ENCODE peak calls at places on chromosome 16, in five cellular contexts. One of them, this sample, is unnamed.

GRCh38 chr16:1674306-1674705 is 3.8 kb upstream of the JPT2 start:
- DNase-seq in Calu3: no peak
- DNase-seq in foreskin keratinocyte: no peak
- DNase-seq in H9: no peak
- DNase-seq in neural crest cell: no peak
- DNase-seq in this sample: no peak

GRCh38 chr16:85906349-85906748 is 7.4 kb downstream of the IRF8 start:
- DNase-seq in foreskin keratinocyte: no peak
- DNase-seq in H9: no peak
- DNase-seq in neural crest cell: no peak
- DNase-seq in Calu3: no peak
- DNase-seq in this sample: no peak

GRCh38 chr16:72400257-72401078 is 228.5 kb upstream of the PMFBP1 start:
- DNase-seq in foreskin keratinocyte: peak; percentile 23
- DNase-seq in neural crest cell: peak; percentile 63
- DNase-seq in H9: peak; percentile 60
- DNase-seq in Calu3: peak; percentile 55
- DNase-seq in this sample: no peak

GRCh38 chr16:54402270-54402669 is 115.7 kb upstream of the IRX3 start:
- DNase-seq in Calu3: no peak
- DNase-seq in H9: no peak
- DNase-seq in neural crest cell: no peak
- DNase-seq in foreskin keratinocyte: no peak
- DNase-seq in this sample: no peak

GRCh38 chr16:54125751-54126655 is 160.6 kb downstream of the IRX3 start:
- DNase-seq in Calu3: no peak
- DNase-seq in H9: no peak
- DNase-seq in foreskin keratinocyte: no peak
- DNase-seq in neural crest cell: no peak
- DNase-seq in this sample: no peak

GRCh38 chr16:89210904-89211515 is 6.5 kb upstream of the ZNF778 start:
- DNase-seq in neural crest cell: no peak
- DNase-seq in Calu3: no peak
- DNase-seq in foreskin keratinocyte: no peak
- DNase-seq in H9: no peak
- DNase-seq in this sample: no peak

GRCh38 chr16:60945225-60945624 is 1091.0 kb downstream of the CDH8 start:
- DNase-seq in foreskin keratinocyte: no peak
- DNase-seq in Calu3: no peak
- DNase-seq in neural crest cell: peak; percentile 45
- DNase-seq in H9: peak; percentile 53
- DNase-seq in this sample: no peak

GRCh38 chr16:12025472-12025871 is 48.9 kb downstream of the SNX29 start:
- DNase-seq in Calu3: peak; percentile 28
- DNase-seq in neural crest cell: no peak
- DNase-seq in H9: no peak
- DNase-seq in foreskin keratinocyte: no peak
- DNase-seq in this sample: no peak

GRCh38 chr16:50526796-50527195 is 21.4 kb upstream of the NKD1 start:
- DNase-seq in Calu3: no peak
- DNase-seq in H9: peak; percentile 10
- DNase-seq in foreskin keratinocyte: no peak
- DNase-seq in neural crest cell: no peak
- DNase-seq in this sample: no peak

GRCh38 chr16:83586036-83586810 is 221.6 kb upstream of the HSBP1 start:
- DNase-seq in Calu3: no peak
- DNase-seq in neural crest cell: no peak
- DNase-seq in foreskin keratinocyte: no peak
- DNase-seq in H9: no peak
- DNase-seq in this sample: no peak

GRCh38 chr16:57379579-57379978 is 7.3 kb downstream of the CX3CL1 start:
- DNase-seq in H9: no peak
- DNase-seq in foreskin keratinocyte: no peak
- DNase-seq in Calu3: peak; percentile 69
- DNase-seq in neural crest cell: no peak
- DNase-seq in this sample: no peak

GRCh38 chr16:69924777-69925191 is 26.4 kb upstream of the CLEC18A start:
- DNase-seq in neural crest cell: no peak
- DNase-seq in H9: no peak
- DNase-seq in foreskin keratinocyte: peak; percentile 26
- DNase-seq in Calu3: no peak
- DNase-seq in this sample: no peak

GRCh38 chr16:65754799-65755691 is 611.4 kb upstream of the CDH5 start:
- DNase-seq in Calu3: no peak
- DNase-seq in neural crest cell: no peak
- DNase-seq in H9: no peak
- DNase-seq in foreskin keratinocyte: no peak
- DNase-seq in this sample: no peak

GRCh38 chr16:78230832-78231231 is 131.4 kb downstream of the WWOX start:
- DNase-seq in foreskin keratinocyte: peak; percentile 72
- DNase-seq in H9: no peak
- DNase-seq in neural crest cell: no peak
- DNase-seq in Calu3: no peak
- DNase-seq in this sample: no peak

GRCh38 chr16:78436846-78437245 is 337.4 kb downstream of the WWOX start:
- DNase-seq in foreskin keratinocyte: no peak
- DNase-seq in H9: no peak
- DNase-seq in Calu3: no peak
- DNase-seq in neural crest cell: no peak
- DNase-seq in this sample: no peak

GRCh38 chr16:12097523-12098428 is 121.2 kb downstream of the SNX29 start:
- DNase-seq in foreskin keratinocyte: peak; percentile 45
- DNase-seq in H9: no peak
- DNase-seq in neural crest cell: no peak
- DNase-seq in Calu3: no peak
- DNase-seq in this sample: no peak

GRCh38 chr16:2087426-2088191 is 39.8 kb downstream of the TSC2 start:
- DNase-seq in neural crest cell: no peak
- DNase-seq in foreskin keratinocyte: no peak
- DNase-seq in H9: no peak
- DNase-seq in Calu3: no peak
- DNase-seq in this sample: no peak

GRCh38 chr16:82639666-82640336 is 13.0 kb downstream of the CDH13 start:
- DNase-seq in H9: peak; percentile 74
- DNase-seq in foreskin keratinocyte: peak; percentile 59
- DNase-seq in Calu3: peak; percentile 74
- DNase-seq in neural crest cell: peak; percentile 72
- DNase-seq in this sample: peak; percentile 8

GRCh38 chr16:2150418-2151187 is 2.2 kb downstream of the RAB26 start:
- DNase-seq in Calu3: peak; percentile 40
- DNase-seq in foreskin keratinocyte: peak; percentile 71
- DNase-seq in H9: peak; percentile 89
- DNase-seq in neural crest cell: no peak
- DNase-seq in this sample: no peak

GRCh38 chr16:67009158-67009557 is 19.8 kb upstream of the CBFB start:
- DNase-seq in H9: no peak
- DNase-seq in foreskin keratinocyte: no peak
- DNase-seq in neural crest cell: no peak
- DNase-seq in Calu3: no peak
- DNase-seq in this sample: no peak

GRCh38 chr16:77213542-77214108 is 14.4 kb downstream of the SYCE1L start:
- DNase-seq in foreskin keratinocyte: peak; percentile 97
- DNase-seq in H9: no peak
- DNase-seq in Calu3: peak; percentile 32
- DNase-seq in neural crest cell: no peak
- DNase-seq in this sample: no peak

GRCh38 chr16:64629622-64630021 is 492.2 kb downstream of the CDH11 start:
- DNase-seq in foreskin keratinocyte: peak; percentile 57
- DNase-seq in Calu3: no peak
- DNase-seq in neural crest cell: no peak
- DNase-seq in H9: no peak
- DNase-seq in this sample: no peak

GRCh38 chr16:70804729-70805169 is 3.8 kb upstream of the VAC14 start:
- DNase-seq in foreskin keratinocyte: no peak
- DNase-seq in Calu3: no peak
- DNase-seq in H9: no peak
- DNase-seq in neural crest cell: no peak
- DNase-seq in this sample: no peak

GRCh38 chr16:54356391-54356790 is 69.8 kb upstream of the IRX3 start:
- DNase-seq in H9: no peak
- DNase-seq in Calu3: no peak
- DNase-seq in foreskin keratinocyte: no peak
- DNase-seq in neural crest cell: no peak
- DNase-seq in this sample: no peak

GRCh38 chr16:2297506-2297860 is 29.6 kb upstream of the RNPS1 start:
- DNase-seq in H9: no peak
- DNase-seq in foreskin keratinocyte: no peak
- DNase-seq in Calu3: no peak
- DNase-seq in neural crest cell: no peak
- DNase-seq in this sample: no peak

GRCh38 chr16:27084296-27085065 is 17.8 kb downstream of the C16orf82 start:
- DNase-seq in H9: no peak
- DNase-seq in foreskin keratinocyte: no peak
- DNase-seq in Calu3: no peak
- DNase-seq in neural crest cell: no peak
- DNase-seq in this sample: no peak

GRCh38 chr16:55328611-55329569 is 4.9 kb downstream of the IRX6 start:
- DNase-seq in H9: peak; percentile 44
- DNase-seq in Calu3: no peak
- DNase-seq in neural crest cell: no peak
- DNase-seq in foreskin keratinocyte: no peak
- DNase-seq in this sample: no peak

GRCh38 chr16:1972490-1972877 is 631 bp downstream of the TBL3 start:
- DNase-seq in Calu3: no peak
- DNase-seq in foreskin keratinocyte: no peak
- DNase-seq in H9: no peak
- DNase-seq in neural crest cell: no peak
- DNase-seq in this sample: no peak

GRCh38 chr16:89367538-89368059 is 122.8 kb downstream of the ANKRD11 start:
- DNase-seq in Calu3: no peak
- DNase-seq in foreskin keratinocyte: no peak
- DNase-seq in H9: no peak
- DNase-seq in neural crest cell: no peak
- DNase-seq in this sample: no peak

GRCh38 chr16:10752843-10753523 is 9.3 kb downstream of the NUBP1 start:
- DNase-seq in H9: no peak
- DNase-seq in foreskin keratinocyte: no peak
- DNase-seq in Calu3: no peak
- DNase-seq in neural crest cell: no peak
- DNase-seq in this sample: peak; percentile 11

GRCh38 chr16:27253526-27253930 is 15.0 kb downstream of the NSMCE1 start:
- DNase-seq in foreskin keratinocyte: peak; percentile 68
- DNase-seq in neural crest cell: no peak
- DNase-seq in H9: no peak
- DNase-seq in Calu3: no peak
- DNase-seq in this sample: peak; percentile 38

GRCh38 chr16:81319221-81319912 is 4.6 kb downstream of the GAN start:
- DNase-seq in foreskin keratinocyte: peak; percentile 58
- DNase-seq in H9: no peak
- DNase-seq in Calu3: no peak
- DNase-seq in neural crest cell: no peak
- DNase-seq in this sample: no peak

GRCh38 chr16:47036201-47036600 is 62.7 kb upstream of the DNAJA2 start:
- DNase-seq in foreskin keratinocyte: no peak
- DNase-seq in neural crest cell: no peak
- DNase-seq in Calu3: no peak
- DNase-seq in H9: no peak
- DNase-seq in this sample: no peak

GRCh38 chr16:82562183-82562677 is 64.5 kb upstream of the CDH13 start:
- DNase-seq in H9: no peak
- DNase-seq in foreskin keratinocyte: no peak
- DNase-seq in Calu3: no peak
- DNase-seq in neural crest cell: no peak
- DNase-seq in this sample: no peak

GRCh38 chr16:12247811-12248210 is 271.3 kb downstream of the SNX29 start:
- DNase-seq in neural crest cell: no peak
- DNase-seq in Calu3: no peak
- DNase-seq in foreskin keratinocyte: no peak
- DNase-seq in H9: no peak
- DNase-seq in this sample: no peak

GRCh38 chr16:20814761-20815160 is 8.4 kb downstream of the REXO5 start:
- DNase-seq in foreskin keratinocyte: peak; percentile 3
- DNase-seq in neural crest cell: no peak
- DNase-seq in Calu3: no peak
- DNase-seq in H9: no peak
- DNase-seq in this sample: no peak

GRCh38 chr16:66273644-66274334 is 92.7 kb upstream of the CDH5 start:
- DNase-seq in neural crest cell: no peak
- DNase-seq in Calu3: peak; percentile 31
- DNase-seq in H9: peak; percentile 55
- DNase-seq in foreskin keratinocyte: peak; percentile 42
- DNase-seq in this sample: no peak

DNA sequence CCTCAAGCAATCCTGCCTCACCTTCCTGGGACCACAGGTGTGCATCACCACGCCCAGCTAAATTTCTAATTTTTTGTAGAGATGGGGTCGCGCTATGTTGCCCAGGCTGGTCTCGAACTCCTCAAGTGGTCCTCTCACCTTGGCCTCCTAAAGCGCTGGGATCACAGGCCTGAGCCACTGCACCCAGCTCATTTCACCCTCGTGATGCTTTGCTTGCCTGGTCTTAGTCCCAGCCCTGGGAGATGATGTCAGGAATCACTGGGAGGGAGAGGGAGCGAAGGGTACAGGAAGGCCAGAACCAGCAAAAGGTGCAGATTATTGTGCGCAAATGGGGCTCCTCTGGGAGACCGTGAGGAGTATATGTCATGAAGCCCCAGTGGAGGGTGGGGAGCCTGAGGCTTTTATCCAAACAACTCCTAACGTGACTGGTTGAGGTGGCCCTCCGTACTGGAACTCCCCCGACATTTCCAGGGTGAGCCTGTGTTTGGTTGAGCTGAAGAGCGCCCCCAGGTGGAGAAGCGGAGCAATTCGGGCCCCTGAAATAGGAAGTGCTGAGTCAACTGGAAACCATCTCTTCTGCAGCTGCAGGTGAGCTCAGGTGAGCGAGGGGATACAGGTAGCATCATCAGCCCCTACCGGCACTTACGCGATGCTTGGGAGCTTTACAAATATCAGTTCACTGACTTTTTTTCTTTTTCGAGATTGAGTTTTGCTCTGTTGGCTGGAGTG is 41.2 kb upstream of the HAPSTR1 start:
- DNase-seq in neural crest cell: peak; percentile 15
- DNase-seq in foreskin keratinocyte: peak; percentile 24
- DNase-seq in H9: peak; percentile 94
- DNase-seq in Calu3: peak; percentile 18
- DNase-seq in this sample: peak; percentile 8
- TF ChIP-seq CTCF in neural crest cell: peak; percentile 53
- TF ChIP-seq CTCF in foreskin keratinocyte: peak; percentile 59
- TF ChIP-seq CTCF in H9: peak; percentile 96
- TF ChIP-seq CTCF in Calu3: peak; percentile 48
- TF ChIP-seq CTCF in this sample: no peak

GRCh38 chr16:28932339-28933141 is 769 bp downstream of the CD19 start:
- DNase-seq in neural crest cell: no peak
- DNase-seq in H9: no peak
- DNase-seq in Calu3: no peak
- DNase-seq in foreskin keratinocyte: no peak
- DNase-seq in this sample: no peak
- TF ChIP-seq CTCF in neural crest cell: no peak
- TF ChIP-seq CTCF in H9: no peak
- TF ChIP-seq CTCF in Calu3: no peak
- TF ChIP-seq CTCF in foreskin keratinocyte: no peak
- TF ChIP-seq CTCF in this sample: no peak

GRCh38 chr16:5633845-5634440 is 536.3 kb upstream of the EEF2KMT start:
- DNase-seq in foreskin keratinocyte: peak; percentile 1
- DNase-seq in H9: no peak
- DNase-seq in Calu3: no peak
- DNase-seq in neural crest cell: no peak
- DNase-seq in this sample: no peak
- TF ChIP-seq CTCF in foreskin keratinocyte: peak; percentile 36
- TF ChIP-seq CTCF in H9: peak; percentile 78
- TF ChIP-seq CTCF in Calu3: peak; percentile 35
- TF ChIP-seq CTCF in neural crest cell: peak; percentile 71
- TF ChIP-seq CTCF in this sample: no peak

GRCh38 chr16:48138543-48138942 is 17.2 kb downstream of the ABCC12 start:
- DNase-seq in neural crest cell: no peak
- DNase-seq in H9: no peak
- DNase-seq in foreskin keratinocyte: no peak
- DNase-seq in Calu3: no peak
- DNase-seq in this sample: no peak
- TF ChIP-seq CTCF in neural crest cell: no peak
- TF ChIP-seq CTCF in H9: no peak
- TF ChIP-seq CTCF in foreskin keratinocyte: no peak
- TF ChIP-seq CTCF in Calu3: no peak
- TF ChIP-seq CTCF in this sample: no peak

This sample was measured in CD8-positive, alpha-beta T cell.